ENCODE peak calls at places on chromosomes 4 and X, in four cellular contexts. V, R, K and N are unnamed samples.

GRCh38 chrX:43882294-43882681 is at the start of gene MAOB:
- DNase-seq in K (no peak), V (peak; percentile 69), R (no peak), N (peak; percentile 57)

GRCh38 chr4:1239141-1239948 is 9.6 kb downstream of the CTBP1 start:
- DNase-seq in V (no peak), K (no peak), R (no peak), N (no peak)

GRCh38 chr4:43411226-43411625 is 518.7 kb downstream of the GRXCR1 start:
- DNase-seq in K (no peak), R (peak; percentile 1), V (no peak), N (no peak)

GRCh38 chr4:88283661-88284377 is 542 bp downstream of the PPM1K start:
- DNase-seq in V (peak; percentile 79), K (peak; percentile 59), R (peak; percentile 54), N (peak; percentile 81)

GRCh38 chrX:97751016-97751415 is 867.3 kb downstream of the RPA4 start:
- DNase-seq in R (no peak), V (no peak), K (no peak), N (no peak)

GRCh38 chrX:73943900-73944581 is 359.9 kb upstream of the ZCCHC13 start:
- DNase-seq in V (peak; percentile 97), R (peak; percentile 87), K (peak; percentile 67), N (peak; percentile 95)

GRCh38 chrX:153973127-153974002 is 811 bp downstream of the TMEM187 start:
- DNase-seq in R (no peak), V (no peak), K (no peak), N (peak; percentile 55)

GRCh38 chr4:87042221-87042620 is 107.4 kb downstream of the AFF1 start:
- DNase-seq in K (no peak), R (no peak), V (no peak), N (no peak)

GRCh38 chrX:2901367-2902036 is 27.6 kb downstream of the ARSD start:
- DNase-seq in R (no peak), K (no peak), V (no peak), N (peak; percentile 72)

GRCh38 chr4:78602334-78602733 is 50.8 kb downstream of the ANXA3 start:
- DNase-seq in K (no peak), R (peak; percentile 72), V (no peak), N (no peak)